ENCODE peak calls at places on chromosomes 11 and 22, in four cellular contexts. B is WTC11, N is K562, K is GM12878. P is an unnamed sample.

GRCh38 chr22:22786301-22787115 is 101.1 kb upstream of the IGLL5 start:
- DNase-seq in B (no peak), N (peak), K (no peak), P (no peak)

GRCh38 chr11:128505449-128506058 is 81.8 kb downstream of the ETS1 start:
- DNase-seq in B (no peak), N (no peak), K (no peak), P (peak)

GRCh38 chr22:26170795-26171194 is 1.5 kb downstream of the SEZ6L start:
- DNase-seq in B (peak), N (peak), K (no peak), P (peak)

GRCh38 chr11:94851864-94852581 is 83.9 kb downstream of the AMOTL1 start:
- DNase-seq in B (no peak), N (no peak), K (no peak), P (no peak)

GRCh38 chr22:46929046-46929688 is 166.7 kb downstream of the TBC1D22A start:
- DNase-seq in B (no peak), N (no peak), K (no peak), P (no peak)

GRCh38 chr11:69130586-69131566 is 24.9 kb upstream of the SMIM38 start:
- DNase-seq in B (no peak), N (no peak), K (no peak), P (no peak)

GRCh38 chr11:116472661-116473060 is 300.1 kb downstream of the BUD13 start:
- DNase-seq in B (no peak), N (no peak), K (no peak), P (no peak)

GRCh38 chr11:69100454-69101099 is 51.8 kb downstream of the TPCN2 start:
- DNase-seq in B (no peak), N (no peak), K (no peak), P (no peak)

GRCh38 chr11:79060534-79060933 is 380.3 kb downstream of the TENM4 start:
- DNase-seq in B (no peak), N (no peak), K (no peak), P (no peak)

GRCh38 chr22:23205330-23205729 is 25.0 kb downstream of the BCR start:
- DNase-seq in B (no peak), N (no peak), K (no peak), P (no peak)

GRCh38 chr11:76824083-76824939 is 36.4 kb upstream of the ACER3 start:
- DNase-seq in B (no peak), N (peak), K (no peak), P (no peak)

GRCh38 chr22:35966314-35967045 is 62.1 kb downstream of the RBFOX2 start:
- DNase-seq in B (no peak), N (no peak), K (no peak), P (no peak)

GRCh38 chr22:25146906-25147754 is 52.5 kb upstream of the CRYBB3 start:
- DNase-seq in B (no peak), N (no peak), K (no peak), P (no peak)

GRCh38 chr22:21866821-21867527 is 471 bp downstream of the MAPK1 start:
- DNase-seq in B (no peak), N (peak), K (no peak), P (no peak)

GRCh38 chr22:39943941-39944624 is 16.1 kb upstream of the TMA7B start:
- DNase-seq in B (no peak), N (no peak), K (no peak), P (no peak)

GRCh38 chr11:66188580-66188979 is 79.9 kb upstream of the RAB1B start:
- DNase-seq in B (no peak), N (peak), K (no peak), P (no peak)

GRCh38 chr11:11965656-11966353 is 42.6 kb downstream of the DKK3 start:
- DNase-seq in B (no peak), N (no peak), K (no peak), P (no peak)

GRCh38 chr11:102304686-102305085 is 12.6 kb upstream of the BIRC3 start:
- DNase-seq in B (no peak), N (no peak), K (no peak), P (no peak)

GRCh38 chr11:15621565-15621964 is 506.8 kb downstream of the INSC start:
- DNase-seq in B (no peak), N (no peak), K (no peak), P (peak)

DNA sequence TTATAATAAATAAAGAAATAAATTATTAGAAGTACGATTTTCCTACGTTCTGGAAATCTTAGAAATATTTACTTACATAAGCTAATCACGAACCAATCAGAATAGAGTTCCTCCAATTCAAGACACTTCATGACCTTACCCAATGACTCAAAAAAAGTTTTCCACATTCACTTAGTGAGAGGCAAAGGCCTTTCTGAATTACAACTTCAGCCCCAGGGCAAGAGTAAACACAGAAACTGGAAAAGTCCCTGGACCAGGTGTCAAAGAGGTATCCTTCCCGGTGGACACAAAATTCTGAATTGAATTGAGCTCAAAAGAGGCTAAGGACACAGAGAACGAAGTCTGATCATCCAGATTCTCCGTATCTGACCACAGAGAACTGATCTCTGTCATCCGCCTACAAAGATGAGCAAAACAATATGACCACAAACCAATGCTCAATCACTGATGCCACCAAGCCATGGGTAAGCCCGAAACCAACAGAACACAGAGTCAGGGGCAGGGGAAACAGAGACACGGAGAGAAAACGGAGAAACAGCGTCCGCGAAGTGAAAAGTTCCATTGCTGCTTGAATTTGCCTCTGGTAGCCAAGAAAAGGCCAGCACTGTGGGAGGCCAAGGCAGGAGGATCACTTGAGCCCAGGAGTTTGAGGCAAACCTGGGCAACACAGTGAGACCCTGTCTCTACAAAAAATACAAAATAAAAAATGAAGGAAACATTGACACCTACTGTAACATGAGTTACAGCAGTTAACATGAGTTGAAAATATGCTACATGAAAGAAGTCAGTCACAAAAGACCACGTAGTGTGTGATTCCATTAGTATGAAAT is 6.8 kb downstream of the BID start:
- DNase-seq in B (no peak), N (no peak), K (peak), P (no peak)
- TF ChIP-seq USF1 in B (no peak), N (no peak), K (no peak), P (no peak)

GRCh38 chr11:89442801-89443200 is 48.4 kb downstream of the NOX4 start:
- DNase-seq in B (no peak), N (no peak), K (no peak), P (no peak)

GRCh38 chr11:89441606-89442005 is 49.6 kb downstream of the NOX4 start:
- DNase-seq in B (no peak), N (no peak), K (no peak), P (no peak)

GRCh38 chr11:89447845-89448244 is 43.3 kb downstream of the NOX4 start:
- DNase-seq in B (no peak), N (no peak), K (no peak), P (no peak)

GRCh38 chr11:89443366-89444303 is 47.5 kb downstream of the NOX4 start:
- DNase-seq in B (no peak), N (no peak), K (no peak), P (peak)
- TF ChIP-seq USF1 in B (no peak), N (no peak), K (no peak), P (no peak)

GRCh38 chr11:110447897-110448522 is 18.3 kb downstream of the FDX1 start:
- DNase-seq in B (no peak), N (no peak), K (no peak), P (no peak)
- TF ChIP-seq USF1 in B (no peak), N (no peak), K (no peak), P (no peak)

DNA sequence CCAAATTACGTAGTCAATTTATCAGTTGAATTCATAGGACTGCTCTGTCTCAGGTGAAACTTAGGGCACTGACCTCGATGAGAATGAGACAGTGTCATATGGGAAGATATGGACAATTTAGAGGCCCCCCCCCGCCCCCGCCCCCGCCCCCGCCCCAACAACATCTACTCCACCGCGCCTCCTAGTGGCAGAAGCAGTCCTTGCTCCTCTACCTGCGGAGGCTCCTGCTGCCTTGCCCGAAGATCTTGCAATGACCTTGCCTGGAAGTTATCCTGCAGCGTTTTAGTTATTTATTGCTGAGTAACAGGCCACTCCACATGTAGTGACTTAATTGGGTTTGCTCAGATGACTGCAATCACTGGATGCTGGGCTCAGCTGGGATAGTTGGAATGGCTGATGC is 15.1 kb downstream of the SERPINH1 start:
- DNase-seq in B (peak), N (peak), K (no peak), P (peak)
- TF ChIP-seq USF1 in B (no peak), N (no peak), K (no peak), P (no peak)

DNA sequence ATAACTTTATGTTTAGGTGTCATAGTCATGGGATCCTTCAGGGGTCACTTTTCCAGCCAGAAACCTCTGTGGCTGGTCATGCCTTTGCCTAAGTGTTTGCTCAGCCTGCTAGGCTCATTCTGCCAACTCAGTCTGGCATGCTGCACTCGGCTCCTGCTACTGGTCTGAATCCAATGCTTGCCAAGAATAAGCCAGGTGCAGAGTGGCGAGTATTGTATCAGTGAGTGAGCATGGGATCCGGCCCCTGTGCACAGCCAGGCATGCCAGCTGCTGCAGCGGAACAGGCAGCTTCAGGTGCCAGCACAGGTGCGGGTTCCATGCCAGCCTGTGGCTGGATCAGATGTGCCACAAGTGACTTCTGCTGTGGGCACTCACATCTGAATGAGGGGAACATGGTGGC is 1269.3 kb upstream of the CNTN5 start:
- DNase-seq in B (no peak), N (no peak), K (no peak), P (no peak)
- TF ChIP-seq USF1 in B (no peak), N (no peak), K (no peak), P (no peak)

GRCh38 chr11:6568191-6568918 is 35.1 kb downstream of the RRP8 start:
- DNase-seq in B (peak), N (peak), K (no peak), P (no peak)
- TF ChIP-seq USF1 in B (no peak), N (peak), K (no peak), P (no peak)

GRCh38 chr11:10407749-10408472 is 47.2 kb upstream of the AMPD3 start:
- DNase-seq in B (no peak), N (no peak), K (no peak), P (no peak)
- TF ChIP-seq USF1 in B (no peak), N (no peak), K (no peak), P (no peak)

GRCh38 chr11:19321351-19321750 is 80.6 kb upstream of the E2F8 start:
- DNase-seq in B (no peak), N (no peak), K (no peak), P (no peak)

GRCh38 chr11:19320764-19321163 is 80.0 kb upstream of the E2F8 start:
- DNase-seq in B (no peak), N (no peak), K (no peak), P (no peak)

GRCh38 chr11:19313140-19313539 is 72.4 kb upstream of the E2F8 start:
- DNase-seq in B (no peak), N (no peak), K (no peak), P (peak)

GRCh38 chr11:19315511-19315910 is 74.8 kb upstream of the E2F8 start:
- DNase-seq in B (no peak), N (no peak), K (no peak), P (no peak)

GRCh38 chr11:19316434-19316833 is 75.7 kb upstream of the E2F8 start:
- DNase-seq in B (no peak), N (no peak), K (no peak), P (no peak)
- TF ChIP-seq USF1 in B (no peak), N (no peak), K (no peak), P (no peak)

GRCh38 chr22:18110944-18111758 is 542 bp downstream of the TUBA8 start:
- DNase-seq in B (peak), N (no peak), K (no peak), P (no peak)

GRCh38 chr22:18112440-18112839 is 1.8 kb downstream of the TUBA8 start:
- DNase-seq in B (no peak), N (no peak), K (no peak), P (no peak)

GRCh38 chr22:18111759-18112330 is 1.2 kb downstream of the TUBA8 start:
- DNase-seq in B (no peak), N (no peak), K (no peak), P (no peak)

GRCh38 chr22:18109410-18110193 is 1.0 kb upstream of the TUBA8 start:
- DNase-seq in B (no peak), N (no peak), K (no peak), P (no peak)

GRCh38 chr22:18110194-18110943 is at the start of gene TUBA8:
- DNase-seq in B (peak), N (no peak), K (no peak), P (peak)
- TF ChIP-seq USF1 in B (no peak), N (no peak), K (peak), P (no peak)